ENCODE peak calls at places on chromosomes 7 and 10, in eight cellular contexts. One of them, this sample, is unnamed.

GRCh38 chr7:41940760-41941343 is 238.0 kb upstream of the INHBA start:
- DNase-seq in T-cell: no peak
- DNase-seq in activated CD4-positive, alpha-beta memory T cell treated with anti-CD3 and anti-CD28 coated beads, Interleukin-2, amount 10 ng/mL, durations not matched to agents 7 days and 5 days: peak; percentile 59
- DNase-seq in NCI-H1417 treated with DMSO at 0.1 percent for 48 hours: no peak
- DNase-seq in hippocampal formation: peak; percentile 72
- DNase-seq in IMR-90: peak; percentile 79
- DNase-seq in stimulated activated CD4-positive, alpha-beta T cell treated with anti-CD3 and anti-CD28 coated beads, Interleukin-1b, Interleukin-23, amount 100 ng/mL, for 4 hours: peak; percentile 29
- DNase-seq in anterior cingulate cortex: peak; percentile 53
- DNase-seq in this sample: peak; percentile 72

GRCh38 chr10:99975106-99975829 is 34.5 kb downstream of the DNMBP start:
- DNase-seq in T-cell: no peak
- DNase-seq in activated CD4-positive, alpha-beta memory T cell treated with anti-CD3 and anti-CD28 coated beads, Interleukin-2, amount 10 ng/mL, durations not matched to agents 7 days and 5 days: no peak
- DNase-seq in NCI-H1417 treated with DMSO at 0.1 percent for 48 hours: no peak
- DNase-seq in hippocampal formation: no peak
- DNase-seq in IMR-90: no peak
- DNase-seq in stimulated activated CD4-positive, alpha-beta T cell treated with anti-CD3 and anti-CD28 coated beads, Interleukin-1b, Interleukin-23, amount 100 ng/mL, for 4 hours: no peak
- DNase-seq in anterior cingulate cortex: no peak
- DNase-seq in this sample: no peak

GRCh38 chr10:113493195-113493594 is 59.7 kb upstream of the HABP2 start:
- DNase-seq in T-cell: no peak
- DNase-seq in activated CD4-positive, alpha-beta memory T cell treated with anti-CD3 and anti-CD28 coated beads, Interleukin-2, amount 10 ng/mL, durations not matched to agents 7 days and 5 days: no peak
- DNase-seq in NCI-H1417 treated with DMSO at 0.1 percent for 48 hours: no peak
- DNase-seq in hippocampal formation: no peak
- DNase-seq in IMR-90: peak; percentile 1
- DNase-seq in stimulated activated CD4-positive, alpha-beta T cell treated with anti-CD3 and anti-CD28 coated beads, Interleukin-1b, Interleukin-23, amount 100 ng/mL, for 4 hours: no peak
- DNase-seq in anterior cingulate cortex: no peak
- DNase-seq in this sample: no peak

GRCh38 chr10:12121673-12122072 is 7.8 kb upstream of the SEC61A2 start:
- DNase-seq in T-cell: no peak
- DNase-seq in activated CD4-positive, alpha-beta memory T cell treated with anti-CD3 and anti-CD28 coated beads, Interleukin-2, amount 10 ng/mL, durations not matched to agents 7 days and 5 days: no peak
- DNase-seq in NCI-H1417 treated with DMSO at 0.1 percent for 48 hours: no peak
- DNase-seq in hippocampal formation: no peak
- DNase-seq in IMR-90: no peak
- DNase-seq in stimulated activated CD4-positive, alpha-beta T cell treated with anti-CD3 and anti-CD28 coated beads, Interleukin-1b, Interleukin-23, amount 100 ng/mL, for 4 hours: no peak
- DNase-seq in anterior cingulate cortex: no peak
- DNase-seq in this sample: no peak

GRCh38 chr10:43606323-43607198 is at the start of gene ZNF485:
- DNase-seq in T-cell: peak; percentile 51
- DNase-seq in activated CD4-positive, alpha-beta memory T cell treated with anti-CD3 and anti-CD28 coated beads, Interleukin-2, amount 10 ng/mL, durations not matched to agents 7 days and 5 days: peak; percentile 57
- DNase-seq in NCI-H1417 treated with DMSO at 0.1 percent for 48 hours: no peak
- DNase-seq in hippocampal formation: peak; percentile 64
- DNase-seq in IMR-90: peak; percentile 64
- DNase-seq in stimulated activated CD4-positive, alpha-beta T cell treated with anti-CD3 and anti-CD28 coated beads, Interleukin-1b, Interleukin-23, amount 100 ng/mL, for 4 hours: peak; percentile 67
- DNase-seq in anterior cingulate cortex: peak; percentile 64
- DNase-seq in this sample: peak; percentile 58

GRCh38 chr7:44103941-44104879 is at the start of gene AEBP1:
- DNase-seq in T-cell: no peak
- DNase-seq in activated CD4-positive, alpha-beta memory T cell treated with anti-CD3 and anti-CD28 coated beads, Interleukin-2, amount 10 ng/mL, durations not matched to agents 7 days and 5 days: no peak
- DNase-seq in NCI-H1417 treated with DMSO at 0.1 percent for 48 hours: no peak
- DNase-seq in hippocampal formation: no peak
- DNase-seq in IMR-90: no peak
- DNase-seq in stimulated activated CD4-positive, alpha-beta T cell treated with anti-CD3 and anti-CD28 coated beads, Interleukin-1b, Interleukin-23, amount 100 ng/mL, for 4 hours: no peak
- DNase-seq in anterior cingulate cortex: no peak
- DNase-seq in this sample: no peak

GRCh38 chr10:48602401-48603135 is 2.3 kb downstream of the ARHGAP22 start:
- DNase-seq in T-cell: no peak
- DNase-seq in activated CD4-positive, alpha-beta memory T cell treated with anti-CD3 and anti-CD28 coated beads, Interleukin-2, amount 10 ng/mL, durations not matched to agents 7 days and 5 days: no peak
- DNase-seq in NCI-H1417 treated with DMSO at 0.1 percent for 48 hours: no peak
- DNase-seq in hippocampal formation: no peak
- DNase-seq in IMR-90: peak; percentile 29
- DNase-seq in stimulated activated CD4-positive, alpha-beta T cell treated with anti-CD3 and anti-CD28 coated beads, Interleukin-1b, Interleukin-23, amount 100 ng/mL, for 4 hours: no peak
- DNase-seq in anterior cingulate cortex: no peak
- DNase-seq in this sample: no peak

GRCh38 chr10:103781329-103782061 is 73.9 kb downstream of the SH3PXD2A start:
- DNase-seq in T-cell: no peak
- DNase-seq in activated CD4-positive, alpha-beta memory T cell treated with anti-CD3 and anti-CD28 coated beads, Interleukin-2, amount 10 ng/mL, durations not matched to agents 7 days and 5 days: peak; percentile 36
- DNase-seq in NCI-H1417 treated with DMSO at 0.1 percent for 48 hours: no peak
- DNase-seq in hippocampal formation: no peak
- DNase-seq in IMR-90: peak; percentile 99
- DNase-seq in stimulated activated CD4-positive, alpha-beta T cell treated with anti-CD3 and anti-CD28 coated beads, Interleukin-1b, Interleukin-23, amount 100 ng/mL, for 4 hours: no peak
- DNase-seq in anterior cingulate cortex: no peak
- DNase-seq in this sample: no peak

GRCh38 chr10:125977206-125977605 is 80.8 kb downstream of the FANK1 start:
- DNase-seq in T-cell: no peak
- DNase-seq in activated CD4-positive, alpha-beta memory T cell treated with anti-CD3 and anti-CD28 coated beads, Interleukin-2, amount 10 ng/mL, durations not matched to agents 7 days and 5 days: no peak
- DNase-seq in NCI-H1417 treated with DMSO at 0.1 percent for 48 hours: no peak
- DNase-seq in hippocampal formation: no peak
- DNase-seq in IMR-90: no peak
- DNase-seq in stimulated activated CD4-positive, alpha-beta T cell treated with anti-CD3 and anti-CD28 coated beads, Interleukin-1b, Interleukin-23, amount 100 ng/mL, for 4 hours: no peak
- DNase-seq in anterior cingulate cortex: no peak
- DNase-seq in this sample: no peak

GRCh38 chr10:70931168-70931805 is 42.9 kb upstream of the PCBD1 start:
- DNase-seq in T-cell: no peak
- DNase-seq in activated CD4-positive, alpha-beta memory T cell treated with anti-CD3 and anti-CD28 coated beads, Interleukin-2, amount 10 ng/mL, durations not matched to agents 7 days and 5 days: no peak
- DNase-seq in NCI-H1417 treated with DMSO at 0.1 percent for 48 hours: no peak
- DNase-seq in hippocampal formation: no peak
- DNase-seq in IMR-90: peak; percentile 37
- DNase-seq in stimulated activated CD4-positive, alpha-beta T cell treated with anti-CD3 and anti-CD28 coated beads, Interleukin-1b, Interleukin-23, amount 100 ng/mL, for 4 hours: no peak
- DNase-seq in anterior cingulate cortex: no peak
- DNase-seq in this sample: peak; percentile 47

GRCh38 chr7:116706668-116707126 is 34.7 kb downstream of the MET start:
- DNase-seq in T-cell: no peak
- DNase-seq in activated CD4-positive, alpha-beta memory T cell treated with anti-CD3 and anti-CD28 coated beads, Interleukin-2, amount 10 ng/mL, durations not matched to agents 7 days and 5 days: no peak
- DNase-seq in NCI-H1417 treated with DMSO at 0.1 percent for 48 hours: no peak
- DNase-seq in hippocampal formation: no peak
- DNase-seq in IMR-90: no peak
- DNase-seq in stimulated activated CD4-positive, alpha-beta T cell treated with anti-CD3 and anti-CD28 coated beads, Interleukin-1b, Interleukin-23, amount 100 ng/mL, for 4 hours: no peak
- DNase-seq in anterior cingulate cortex: no peak
- DNase-seq in this sample: no peak

GRCh38 chr10:105149371-105149871 is 508.3 kb downstream of the SORCS3 start:
- DNase-seq in T-cell: no peak
- DNase-seq in activated CD4-positive, alpha-beta memory T cell treated with anti-CD3 and anti-CD28 coated beads, Interleukin-2, amount 10 ng/mL, durations not matched to agents 7 days and 5 days: no peak
- DNase-seq in NCI-H1417 treated with DMSO at 0.1 percent for 48 hours: no peak
- DNase-seq in hippocampal formation: no peak
- DNase-seq in IMR-90: no peak
- DNase-seq in stimulated activated CD4-positive, alpha-beta T cell treated with anti-CD3 and anti-CD28 coated beads, Interleukin-1b, Interleukin-23, amount 100 ng/mL, for 4 hours: no peak
- DNase-seq in anterior cingulate cortex: no peak
- DNase-seq in this sample: no peak

GRCh38 chr10:102421645-102422585 is 1.3 kb downstream of the FBXL15 start:
- DNase-seq in T-cell: no peak
- DNase-seq in activated CD4-positive, alpha-beta memory T cell treated with anti-CD3 and anti-CD28 coated beads, Interleukin-2, amount 10 ng/mL, durations not matched to agents 7 days and 5 days: peak; percentile 45
- DNase-seq in NCI-H1417 treated with DMSO at 0.1 percent for 48 hours: no peak
- DNase-seq in hippocampal formation: no peak
- DNase-seq in IMR-90: no peak
- DNase-seq in stimulated activated CD4-positive, alpha-beta T cell treated with anti-CD3 and anti-CD28 coated beads, Interleukin-1b, Interleukin-23, amount 100 ng/mL, for 4 hours: no peak
- DNase-seq in anterior cingulate cortex: no peak
- DNase-seq in this sample: no peak

GRCh38 chr7:80330434-80330833 is 181.4 kb downstream of the GNAT3 start:
- DNase-seq in T-cell: no peak
- DNase-seq in activated CD4-positive, alpha-beta memory T cell treated with anti-CD3 and anti-CD28 coated beads, Interleukin-2, amount 10 ng/mL, durations not matched to agents 7 days and 5 days: no peak
- DNase-seq in NCI-H1417 treated with DMSO at 0.1 percent for 48 hours: no peak
- DNase-seq in hippocampal formation: no peak
- DNase-seq in IMR-90: peak; percentile 83
- DNase-seq in stimulated activated CD4-positive, alpha-beta T cell treated with anti-CD3 and anti-CD28 coated beads, Interleukin-1b, Interleukin-23, amount 100 ng/mL, for 4 hours: no peak
- DNase-seq in anterior cingulate cortex: no peak
- DNase-seq in this sample: no peak

GRCh38 chr10:77849039-77849664 is 77.4 kb downstream of the DLG5 start:
- DNase-seq in T-cell: no peak
- DNase-seq in activated CD4-positive, alpha-beta memory T cell treated with anti-CD3 and anti-CD28 coated beads, Interleukin-2, amount 10 ng/mL, durations not matched to agents 7 days and 5 days: no peak
- DNase-seq in NCI-H1417 treated with DMSO at 0.1 percent for 48 hours: no peak
- DNase-seq in hippocampal formation: no peak
- DNase-seq in IMR-90: no peak
- DNase-seq in stimulated activated CD4-positive, alpha-beta T cell treated with anti-CD3 and anti-CD28 coated beads, Interleukin-1b, Interleukin-23, amount 100 ng/mL, for 4 hours: no peak
- DNase-seq in anterior cingulate cortex: no peak
- DNase-seq in this sample: no peak

GRCh38 chr10:36181421-36181820 is 539.3 kb upstream of the FZD8 start:
- DNase-seq in T-cell: no peak
- DNase-seq in activated CD4-positive, alpha-beta memory T cell treated with anti-CD3 and anti-CD28 coated beads, Interleukin-2, amount 10 ng/mL, durations not matched to agents 7 days and 5 days: no peak
- DNase-seq in NCI-H1417 treated with DMSO at 0.1 percent for 48 hours: no peak
- DNase-seq in hippocampal formation: no peak
- DNase-seq in IMR-90: peak; percentile 46
- DNase-seq in stimulated activated CD4-positive, alpha-beta T cell treated with anti-CD3 and anti-CD28 coated beads, Interleukin-1b, Interleukin-23, amount 100 ng/mL, for 4 hours: no peak
- DNase-seq in anterior cingulate cortex: no peak
- DNase-seq in this sample: no peak

GRCh38 chr7:140623995-140624902 is 16.4 kb downstream of the DENND2A start:
- DNase-seq in T-cell: no peak
- DNase-seq in activated CD4-positive, alpha-beta memory T cell treated with anti-CD3 and anti-CD28 coated beads, Interleukin-2, amount 10 ng/mL, durations not matched to agents 7 days and 5 days: no peak
- DNase-seq in NCI-H1417 treated with DMSO at 0.1 percent for 48 hours: no peak
- DNase-seq in hippocampal formation: no peak
- DNase-seq in IMR-90: peak; percentile 63
- DNase-seq in stimulated activated CD4-positive, alpha-beta T cell treated with anti-CD3 and anti-CD28 coated beads, Interleukin-1b, Interleukin-23, amount 100 ng/mL, for 4 hours: no peak
- DNase-seq in anterior cingulate cortex: no peak
- DNase-seq in this sample: no peak

GRCh38 chr10:117621196-117621595 is 78.7 kb downstream of the EMX2 start:
- DNase-seq in T-cell: no peak
- DNase-seq in activated CD4-positive, alpha-beta memory T cell treated with anti-CD3 and anti-CD28 coated beads, Interleukin-2, amount 10 ng/mL, durations not matched to agents 7 days and 5 days: no peak
- DNase-seq in NCI-H1417 treated with DMSO at 0.1 percent for 48 hours: no peak
- DNase-seq in hippocampal formation: no peak
- DNase-seq in IMR-90: no peak
- DNase-seq in stimulated activated CD4-positive, alpha-beta T cell treated with anti-CD3 and anti-CD28 coated beads, Interleukin-1b, Interleukin-23, amount 100 ng/mL, for 4 hours: no peak
- DNase-seq in anterior cingulate cortex: no peak
- DNase-seq in this sample: no peak